ENCODE peak calls at places on chromosomes 6 and 20, in five cellular contexts. I is HCEC 1CT; J is activated naive CD8-positive, alpha-beta T cell treated with anti-CD3 and anti-CD28 coated beads for 36 hours; O is cardiac fibroblast; Y is left ventricle myocardium superior. T is an unnamed sample.

GRCh38 chr6:34230653-34231351 is 5.9 kb upstream of the HMGA1 start:
- DNase-seq in O (no peak), J (no peak), I (no peak), Y (no peak), T (no peak)

GRCh38 chr20:57660510-57661199 is 40.4 kb upstream of the ZBP1 start:
- DNase-seq in I (no peak), Y (peak), J (no peak), O (no peak), T (peak)

GRCh38 chr6:23690650-23691049 is 435.4 kb upstream of the NRSN1 start:
- DNase-seq in Y (no peak), J (no peak), I (no peak), O (no peak), T (no peak)

GRCh38 chr6:54920628-54921027 is 74.1 kb downstream of the FAM83B start:
- DNase-seq in Y (no peak), O (peak), J (no peak), I (peak), T (no peak)

GRCh38 chr6:98648211-98648914 is 186.0 kb upstream of the POU3F2 start:
- DNase-seq in I (no peak), J (no peak), Y (no peak), O (no peak), T (no peak)

GRCh38 chr6:114075300-114075699 is 104.4 kb upstream of the HDAC2 start:
- DNase-seq in I (no peak), Y (no peak), J (no peak), O (no peak), T (no peak)

GRCh38 chr6:109820706-109821350 is 129.7 kb downstream of the FIG4 start:
- DNase-seq in I (no peak), O (no peak), Y (no peak), J (no peak), T (peak)

GRCh38 chr6:42720739-42721138 is 1.7 kb downstream of the PRPH2 start:
- DNase-seq in Y (no peak), J (no peak), I (peak), O (no peak), T (no peak)

GRCh38 chr20:32181606-32182005 is 25.9 kb downstream of the PLAGL2 start:
- DNase-seq in J (no peak), Y (no peak), O (no peak), I (no peak), T (no peak)

GRCh38 chr6:137958809-137959565 is 91.9 kb downstream of the TNFAIP3 start:
- DNase-seq in Y (no peak), I (no peak), O (peak), J (no peak), T (no peak)

GRCh38 chr6:41338654-41339053 is 3.2 kb downstream of the NCR2 start:
- DNase-seq in Y (no peak), O (no peak), I (no peak), J (no peak), T (no peak)

GRCh38 chr6:168507297-168507696 is 66.3 kb downstream of the SMOC2 start:
- DNase-seq in J (no peak), I (no peak), O (no peak), Y (no peak), T (no peak)

GRCh38 chr6:28922841-28923317 is 906 bp downstream of the TRIM27 start:
- DNase-seq in O (peak), Y (peak), I (peak), J (peak), T (peak)

GRCh38 chr20:18004389-18005031 is 35.7 kb downstream of the MGME1 start:
- DNase-seq in Y (no peak), O (peak), J (no peak), I (no peak), T (no peak)

GRCh38 chr6:42532038-42532669 is 31.7 kb upstream of the UBR2 start:
- DNase-seq in O (peak), Y (no peak), J (no peak), I (peak), T (no peak)

GRCh38 chr6:47182291-47182957 is 127.3 kb downstream of the TNFRSF21 start:
- DNase-seq in Y (no peak), I (no peak), J (no peak), O (no peak), T (no peak)

GRCh38 chr20:3658708-3659491 is 4.3 kb downstream of the GFRA4 start:
- DNase-seq in J (no peak), I (no peak), O (no peak), Y (no peak), T (no peak)